ENCODE peak calls at places on chromosomes 11 and 22, in seven cellular contexts. One of them, this sample, is unnamed.

GRCh38 chr11:19498986-19499669 is 213.5 kb upstream of the NAV2 start:
- DNase-seq in right cardiac atrium: no peak
- DNase-seq in AML-193: no peak
- DNase-seq in A172: no peak
- DNase-seq in NCI-H2107: no peak
- DNase-seq in NCI-H1092 treated with DMSO at 0.1 percent for 48 hours: no peak
- DNase-seq in stimulated activated CD4-positive, alpha-beta T cell treated with anti-CD3 and anti-CD28 coated beads, Interleukin-1b, Interleukin-23, amount 100 ng/mL, for 4 hours: no peak
- DNase-seq in this sample: peak; percentile 58

GRCh38 chr11:128407962-128408361 is 179.4 kb downstream of the ETS1 start:
- DNase-seq in NCI-H2107: no peak
- DNase-seq in A172: no peak
- DNase-seq in NCI-H1092 treated with DMSO at 0.1 percent for 48 hours: no peak
- DNase-seq in right cardiac atrium: no peak
- DNase-seq in AML-193: no peak
- DNase-seq in stimulated activated CD4-positive, alpha-beta T cell treated with anti-CD3 and anti-CD28 coated beads, Interleukin-1b, Interleukin-23, amount 100 ng/mL, for 4 hours: no peak
- DNase-seq in this sample: no peak

GRCh38 chr22:20749453-20749852 is 24.5 kb upstream of the SERPIND1 start:
- DNase-seq in stimulated activated CD4-positive, alpha-beta T cell treated with anti-CD3 and anti-CD28 coated beads, Interleukin-1b, Interleukin-23, amount 100 ng/mL, for 4 hours: no peak
- DNase-seq in right cardiac atrium: no peak
- DNase-seq in A172: no peak
- DNase-seq in NCI-H2107: no peak
- DNase-seq in AML-193: no peak
- DNase-seq in NCI-H1092 treated with DMSO at 0.1 percent for 48 hours: peak; percentile 38
- DNase-seq in this sample: no peak

GRCh38 chr11:14826580-14826979 is 65.5 kb downstream of the CYP2R1 start:
- DNase-seq in stimulated activated CD4-positive, alpha-beta T cell treated with anti-CD3 and anti-CD28 coated beads, Interleukin-1b, Interleukin-23, amount 100 ng/mL, for 4 hours: no peak
- DNase-seq in A172: no peak
- DNase-seq in NCI-H2107: no peak
- DNase-seq in right cardiac atrium: no peak
- DNase-seq in NCI-H1092 treated with DMSO at 0.1 percent for 48 hours: no peak
- DNase-seq in AML-193: no peak
- DNase-seq in this sample: no peak

GRCh38 chr11:78651136-78651775 is 76.6 kb upstream of the NARS2 start:
- DNase-seq in AML-193: no peak
- DNase-seq in NCI-H1092 treated with DMSO at 0.1 percent for 48 hours: no peak
- DNase-seq in right cardiac atrium: no peak
- DNase-seq in NCI-H2107: no peak
- DNase-seq in stimulated activated CD4-positive, alpha-beta T cell treated with anti-CD3 and anti-CD28 coated beads, Interleukin-1b, Interleukin-23, amount 100 ng/mL, for 4 hours: no peak
- DNase-seq in A172: no peak
- DNase-seq in this sample: no peak

GRCh38 chr11:126799974-126800373 is 200.6 kb downstream of the KIRREL3 start:
- DNase-seq in AML-193: no peak
- DNase-seq in NCI-H2107: no peak
- DNase-seq in A172: no peak
- DNase-seq in right cardiac atrium: no peak
- DNase-seq in stimulated activated CD4-positive, alpha-beta T cell treated with anti-CD3 and anti-CD28 coated beads, Interleukin-1b, Interleukin-23, amount 100 ng/mL, for 4 hours: no peak
- DNase-seq in NCI-H1092 treated with DMSO at 0.1 percent for 48 hours: no peak
- DNase-seq in this sample: no peak

GRCh38 chr11:35553831-35554230 is 28.4 kb upstream of the PAMR1 start:
- DNase-seq in NCI-H2107: no peak
- DNase-seq in right cardiac atrium: no peak
- DNase-seq in AML-193: no peak
- DNase-seq in A172: peak; percentile 25
- DNase-seq in stimulated activated CD4-positive, alpha-beta T cell treated with anti-CD3 and anti-CD28 coated beads, Interleukin-1b, Interleukin-23, amount 100 ng/mL, for 4 hours: no peak
- DNase-seq in NCI-H1092 treated with DMSO at 0.1 percent for 48 hours: no peak
- DNase-seq in this sample: peak; percentile 35

GRCh38 chr11:130677486-130678153 is 229.2 kb downstream of the ADAMTS15 start:
- DNase-seq in NCI-H2107: no peak
- DNase-seq in right cardiac atrium: no peak
- DNase-seq in A172: peak; percentile 88
- DNase-seq in AML-193: no peak
- DNase-seq in NCI-H1092 treated with DMSO at 0.1 percent for 48 hours: no peak
- DNase-seq in stimulated activated CD4-positive, alpha-beta T cell treated with anti-CD3 and anti-CD28 coated beads, Interleukin-1b, Interleukin-23, amount 100 ng/mL, for 4 hours: no peak
- DNase-seq in this sample: peak; percentile 63

GRCh38 chr11:72629266-72629665 is 45.0 kb downstream of the PDE2A start:
- DNase-seq in stimulated activated CD4-positive, alpha-beta T cell treated with anti-CD3 and anti-CD28 coated beads, Interleukin-1b, Interleukin-23, amount 100 ng/mL, for 4 hours: no peak
- DNase-seq in NCI-H1092 treated with DMSO at 0.1 percent for 48 hours: no peak
- DNase-seq in right cardiac atrium: peak; percentile 84
- DNase-seq in AML-193: no peak
- DNase-seq in NCI-H2107: no peak
- DNase-seq in A172: peak; percentile 65
- DNase-seq in this sample: no peak